ENCODE peak calls at places on chromosome 10, in eight cellular contexts. M is GM23338, B is K562, W is GM12878, Q is H1, V is HCT116, L is HepG2, U is endothelial cell of umbilical vein. H is an unnamed sample.

GRCh38 chr10:48439581-48440041 is 133.1 kb downstream of the MAPK8 start:
- DNase-seq in B (peak; percentile 6), V (no peak), Q (no peak), U (no peak), L (peak; percentile 65), M (peak; percentile 16), W (no peak), H (no peak)

GRCh38 chr10:122115874-122116273 is 126.9 kb downstream of the TACC2 start:
- DNase-seq in L (no peak), M (no peak), W (no peak), V (no peak), B (no peak), Q (no peak), U (no peak), H (no peak)

GRCh38 chr10:78456649-78457400 is 423.2 kb downstream of the RPS24 start:
- DNase-seq in U (peak; percentile 43), Q (no peak), V (no peak), B (no peak), L (no peak), M (no peak), W (no peak), H (no peak)

GRCh38 chr10:70441161-70441876 is at the start of gene NODAL:
- DNase-seq in B (no peak), L (no peak), U (no peak), V (no peak), M (peak; percentile 68), W (no peak), Q (no peak), H (no peak)

GRCh38 chr10:83248232-83248631 is 891.1 kb upstream of the GHITM start:
- DNase-seq in W (no peak), L (no peak), V (no peak), U (no peak), M (no peak), Q (no peak), B (no peak), H (no peak)

GRCh38 chr10:110858297-110858934 is 13.3 kb upstream of the PDCD4 start:
- DNase-seq in M (no peak), L (no peak), U (no peak), W (no peak), V (no peak), B (peak; percentile 73), Q (no peak), H (no peak)

GRCh38 chr10:119079572-119080520 is 771 bp downstream of the EIF3A start:
- DNase-seq in V (peak; percentile 43), L (peak; percentile 46), Q (no peak), W (no peak), U (peak; percentile 79), B (peak; percentile 83), M (peak; percentile 72), H (no peak)

GRCh38 chr10:16565604-16566003 is 43.9 kb upstream of the C1QL3 start:
- DNase-seq in V (no peak), Q (no peak), M (no peak), U (peak; percentile 17), W (no peak), B (no peak), L (no peak), H (no peak)

GRCh38 chr10:43402880-43403452 is 6.0 kb downstream of the HNRNPF start:
- DNase-seq in W (no peak), Q (no peak), M (no peak), V (no peak), U (no peak), B (no peak), L (no peak), H (no peak)

GRCh38 chr10:32367793-32368453 is 21.0 kb upstream of the EPC1 start:
- DNase-seq in Q (no peak), V (peak; percentile 48), M (peak; percentile 83), U (peak; percentile 83), L (peak; percentile 54), B (peak; percentile 50), W (no peak), H (no peak)

GRCh38 chr10:1788401-1788800 is 51.1 kb upstream of the ADARB2 start:
- DNase-seq in M (no peak), U (no peak), L (no peak), Q (no peak), W (no peak), B (no peak), V (no peak), H (no peak)

GRCh38 chr10:71637305-71637704 is 82.3 kb downstream of the C10orf105 start:
- DNase-seq in V (no peak), Q (no peak), B (no peak), U (no peak), M (no peak), W (no peak), L (no peak), H (no peak)

GRCh38 chr10:59243611-59244195 is 67.3 kb downstream of the PHYHIPL start:
- DNase-seq in V (no peak), M (peak; percentile 4), L (no peak), U (no peak), Q (no peak), B (no peak), W (no peak), H (no peak)

GRCh38 chr10:96133135-96133534 is 3.0 kb downstream of the ZNF518A start:
- DNase-seq in M (no peak), L (no peak), B (no peak), W (no peak), V (no peak), Q (no peak), U (no peak), H (no peak)

GRCh38 chr10:20885678-20886077 is 11.4 kb downstream of the NEBL start:
- DNase-seq in M (no peak), Q (no peak), L (no peak), W (no peak), V (no peak), B (no peak), U (no peak), H (no peak)

GRCh38 chr10:115141254-115141653 is 48.1 kb downstream of the ATRNL1 start:
- DNase-seq in Q (no peak), W (no peak), B (no peak), U (peak; percentile 13), V (peak; percentile 15), L (no peak), M (peak; percentile 44), H (no peak)

GRCh38 chr10:28532223-28532508 is 752 bp upstream of the WAC start:
- DNase-seq in V (no peak), Q (no peak), W (no peak), U (no peak), B (no peak), L (peak; percentile 27), M (peak; percentile 71), H (no peak)

GRCh38 chr10:80699602-80700039 is 161.9 kb downstream of the SH2D4B start:
- DNase-seq in M (peak; percentile 93), U (peak; percentile 58), L (peak; percentile 46), W (no peak), Q (peak; percentile 73), B (peak; percentile 87), V (peak; percentile 51), H (peak; percentile 34)
- TF ChIP-seq EZH2 in M (no peak), U (no peak), L (no peak), W (no peak), Q (no peak), B (no peak), V (no peak), H (no peak)

GRCh38 chr10:86944031-86944419 is 13.4 kb downstream of the MMRN2 start:
- DNase-seq in V (no peak), U (no peak), M (no peak), Q (no peak), L (no peak), W (no peak), B (no peak), H (no peak)

GRCh38 chr10:86943316-86944030 is 13.9 kb downstream of the MMRN2 start:
- DNase-seq in U (no peak), M (no peak), L (no peak), B (no peak), V (no peak), Q (no peak), W (no peak), H (no peak)

GRCh38 chr10:86941426-86941825 is 16.0 kb downstream of the MMRN2 start:
- DNase-seq in B (no peak), U (no peak), W (no peak), Q (no peak), L (no peak), V (no peak), M (no peak), H (no peak)

GRCh38 chr10:86941991-86942421 is 15.4 kb downstream of the MMRN2 start:
- DNase-seq in W (no peak), U (no peak), V (no peak), L (no peak), M (no peak), Q (no peak), B (no peak), H (no peak)

GRCh38 chr10:86942441-86943315 is 14.7 kb downstream of the MMRN2 start:
- DNase-seq in U (no peak), W (no peak), B (no peak), L (no peak), V (no peak), Q (no peak), M (peak; percentile 77), H (no peak)
- H3K4me3 ChIP-seq in U (no peak overlapping the region), W (no peak overlapping the region), B (no peak overlapping the region), L (no peak overlapping the region), V (no peak overlapping the region), Q (no peak overlapping the region), M (no peak overlapping the region), H (no peak overlapping the region)

GRCh38 chr10:101143354-101143648 is 12.2 kb downstream of the TLX1 start:
- DNase-seq in W (no peak), V (no peak), U (no peak), L (no peak), M (no peak), B (no peak), Q (no peak), H (no peak)

GRCh38 chr10:101144053-101144452 is 13.0 kb downstream of the TLX1 start:
- DNase-seq in L (no peak), U (no peak), W (no peak), B (no peak), Q (no peak), M (no peak), V (no peak), H (no peak)

GRCh38 chr10:101145145-101145544 is 14.0 kb downstream of the TLX1 start:
- DNase-seq in U (no peak), L (no peak), M (no peak), W (no peak), V (no peak), Q (no peak), B (no peak), H (no peak)

GRCh38 chr10:101145750-101146391 is 14.8 kb downstream of the TLX1 start:
- DNase-seq in Q (no peak), B (no peak), U (no peak), L (no peak), V (no peak), M (no peak), W (no peak), H (no peak)

GRCh38 chr10:101146392-101147251 is 15.5 kb downstream of the TLX1 start:
- DNase-seq in U (no peak), L (no peak), V (no peak), B (no peak), M (peak; percentile 79), Q (no peak), W (no peak), H (no peak)
- TF ChIP-seq POLR2AphosphoS5 in U (no peak), L (no peak), V (no peak), B (no peak), M (no peak), Q (no peak), W (no peak), H (no peak)

GRCh38 chr10:100825325-100825875 is 80.0 kb downstream of the PAX2 start:
- DNase-seq in M (no peak), V (no peak), B (no peak), W (no peak), U (no peak), Q (no peak), L (no peak), H (no peak)
- TF ChIP-seq EZH2 in M (peak; percentile 67), V (no peak), B (no peak), W (no peak), U (no peak), Q (no peak), L (no peak), H (no peak)